ENCODE peak calls at places on chromosomes 13 and 19, in six cellular contexts. Y is neuronal stem cell, J is T1000, Q is MV-4-11, B is C1 segment of cervical spinal cord, L is PC-3. K is an unnamed sample.

GRCh38 chr13:71054358-71054757 is 812.6 kb downstream of the DACH1 start:
- DNase-seq in J (no peak), Q (no peak), L (no peak), B (no peak), Y (no peak), K (no peak)

GRCh38 chr19:30664358-30665058 is 292.3 kb downstream of the ZNF536 start:
- DNase-seq in Y (no peak), Q (no peak), J (no peak), B (no peak), L (peak), K (no peak)

GRCh38 chr13:99737456-99737855 is 234.1 kb downstream of the ZIC5 start:
- DNase-seq in L (no peak), Y (no peak), Q (no peak), J (no peak), B (no peak), K (no peak)

GRCh38 chr13:100100115-100100879 is 11.4 kb downstream of the PCCA start:
- DNase-seq in Q (peak), B (no peak), Y (no peak), L (peak), J (no peak), K (no peak)

GRCh38 chr19:30374791-30375650 is 2.8 kb downstream of the ZNF536 start:
- DNase-seq in Q (no peak), Y (no peak), L (no peak), B (peak), J (no peak), K (no peak)

GRCh38 chr13:112735791-112736190 is 46.0 kb downstream of the ATP11A start:
- DNase-seq in L (no peak), Y (no peak), Q (no peak), B (no peak), J (no peak), K (no peak)

GRCh38 chr19:30877591-30878230 is 471.5 kb downstream of the TSHZ3 start:
- DNase-seq in J (no peak), L (no peak), B (no peak), Y (no peak), Q (peak), K (no peak)

GRCh38 chr19:15142313-15142712 is 35.1 kb downstream of the SYDE1 start:
- DNase-seq in L (no peak), J (no peak), B (no peak), Q (no peak), Y (no peak), K (no peak)

GRCh38 chr19:10289167-10289835 is 451 bp upstream of the ICAM5 start:
- DNase-seq in L (peak), B (no peak), Q (peak), Y (no peak), J (no peak), K (no peak)

GRCh38 chr13:21413013-21413412 is 46.1 kb downstream of the ZDHHC20 start:
- DNase-seq in Q (no peak), B (no peak), J (no peak), Y (no peak), L (no peak), K (no peak)

GRCh38 chr13:79349011-79349410 is 57.0 kb downstream of the RBM26 start:
- DNase-seq in J (no peak), Q (peak), B (no peak), L (no peak), Y (no peak), K (no peak)

GRCh38 chr13:73722120-73722519 is 412.1 kb downstream of the KLF12 start:
- DNase-seq in B (no peak), L (peak), J (no peak), Q (no peak), Y (no peak), K (no peak)

GRCh38 chr13:95982144-95982543 is 71.1 kb downstream of the UGGT2 start:
- DNase-seq in B (no peak), J (no peak), L (no peak), Q (no peak), Y (no peak), K (no peak)